ENCODE peak calls at places on chromosomes 1 and 21, in seven cellular contexts. N, L, O, U, R, I and E are unnamed samples.

GRCh38 chr1:241603626-241604337 is 36.4 kb downstream of the CHML start:
- DNase-seq in N (no peak), L (no peak), O (no peak), U (no peak), R (no peak), I (no peak), E (no peak)

GRCh38 chr1:94156226-94156625 is 35.3 kb upstream of the ABCA4 start:
- DNase-seq in N (no peak), L (no peak), O (no peak), U (no peak), R (no peak), I (no peak), E (no peak)

GRCh38 chr1:219174672-219175564 is 1.2 kb downstream of the LYPLAL1 start:
- DNase-seq in N (no peak), L (no peak), O (peak), U (peak), R (peak), I (no peak), E (peak)

GRCh38 chr1:40532844-40533424 is 1.5 kb downstream of the ZNF684 start:
- DNase-seq in N (peak), L (peak), O (peak), U (peak), R (peak), I (no peak), E (peak)

GRCh38 chr1:53087332-53088285 is 25.6 kb downstream of the PODN start:
- DNase-seq in N (no peak), L (peak), O (peak), U (peak), R (no peak), I (no peak), E (no peak)

GRCh38 chr21:22115746-22116145 is 1117.5 kb downstream of the NCAM2 start:
- DNase-seq in N (no peak), L (no peak), O (no peak), U (no peak), R (no peak), I (no peak), E (no peak)

GRCh38 chr1:201906336-201906735 is 17.6 kb downstream of the SHISA4 start:
- DNase-seq in N (no peak), L (no peak), O (no peak), U (no peak), R (no peak), I (no peak), E (no peak)

GRCh38 chr1:23178414-23178813 is 9.8 kb upstream of the LUZP1 start:
- DNase-seq in N (no peak), L (no peak), O (no peak), U (no peak), R (no peak), I (no peak), E (no peak)

GRCh38 chr1:119670898-119671297 is 22.8 kb upstream of the ZNF697 start:
- DNase-seq in N (no peak), L (no peak), O (no peak), U (no peak), R (no peak), I (no peak), E (no peak)

GRCh38 chr1:244735854-244736561 is 83.1 kb downstream of the DESI2 start:
- DNase-seq in N (no peak), L (no peak), O (no peak), U (no peak), R (no peak), I (no peak), E (no peak)

GRCh38 chr1:229196404-229197224 is 74.3 kb upstream of the RAB4A start:
- DNase-seq in N (no peak), L (no peak), O (no peak), U (no peak), R (no peak), I (peak), E (no peak)

GRCh38 chr1:12067900-12068821 is 5.1 kb downstream of the TNFRSF8 start:
- DNase-seq in N (no peak), L (no peak), O (no peak), U (peak), R (peak), I (peak), E (no peak)

GRCh38 chr1:14602131-14602530 is 3.6 kb downstream of the KAZN start:
- DNase-seq in N (no peak), L (peak), O (no peak), U (no peak), R (no peak), I (no peak), E (no peak)

GRCh38 chr1:39224295-39224829 is 19.9 kb downstream of the MACF1 start:
- DNase-seq in N (no peak), L (no peak), O (no peak), U (no peak), R (no peak), I (peak), E (no peak)

GRCh38 chr1:19461352-19461645 is 24.0 kb downstream of the CAPZB start:
- DNase-seq in N (no peak), L (no peak), O (no peak), U (no peak), R (no peak), I (no peak), E (no peak)

GRCh38 chr1:110616587-110616986 is 10.4 kb upstream of the KCNA2 start:
- DNase-seq in N (no peak), L (no peak), O (no peak), U (peak), R (no peak), I (no peak), E (no peak)

GRCh38 chr1:20233394-20233793 is 47.1 kb upstream of the PLA2G2C start:
- DNase-seq in N (peak), L (peak), O (peak), U (no peak), R (no peak), I (no peak), E (peak)

GRCh38 chr1:84027368-84027767 is 28.4 kb upstream of the TTLL7 start:
- DNase-seq in N (no peak), L (no peak), O (no peak), U (no peak), R (no peak), I (no peak), E (no peak)

GRCh38 chr1:9888886-9889285 is 21.2 kb downstream of the CTNNBIP1 start:
- DNase-seq in N (no peak), L (no peak), O (no peak), U (no peak), R (no peak), I (no peak), E (no peak)

GRCh38 chr1:2801046-2801445 is 447 bp downstream of the TTC34 start:
- DNase-seq in N (no peak), L (no peak), O (no peak), U (no peak), R (no peak), I (no peak), E (no peak)

GRCh38 chr1:235919797-235920475 is 53.2 kb upstream of the LYST start:
- DNase-seq in N (no peak), L (no peak), O (no peak), U (no peak), R (no peak), I (no peak), E (no peak)

GRCh38 chr1:96580920-96581319 is 140.7 kb upstream of the PTBP2 start:
- DNase-seq in N (no peak), L (no peak), O (no peak), U (no peak), R (no peak), I (no peak), E (no peak)

GRCh38 chr1:223670458-223671159 is 5.1 kb upstream of the CAPN8 start:
- DNase-seq in N (peak), L (peak), O (peak), U (peak), R (no peak), I (peak), E (peak)

GRCh38 chr1:223664106-223664505 is 1.4 kb downstream of the CAPN8 start:
- DNase-seq in N (no peak), L (no peak), O (no peak), U (no peak), R (no peak), I (no peak), E (no peak)

GRCh38 chr1:223667484-223668182 is 2.1 kb upstream of the CAPN8 start:
- DNase-seq in N (no peak), L (no peak), O (no peak), U (no peak), R (no peak), I (no peak), E (no peak)

GRCh38 chr1:223665592-223666312 is at the start of gene CAPN8:
- DNase-seq in N (peak), L (no peak), O (no peak), U (no peak), R (no peak), I (no peak), E (peak)

GRCh38 chr1:223669003-223669402 is 3.5 kb upstream of the CAPN8 start:
- DNase-seq in N (no peak), L (no peak), O (no peak), U (no peak), R (no peak), I (no peak), E (no peak)
- TF ChIP-seq JUND in N (no peak), L (no peak), O (no peak), U (no peak), R (no peak), I (no peak), E (no peak)

GRCh38 chr1:92016720-92017316 is 13.0 kb upstream of the EPHX4 start:
- DNase-seq in N (no peak), L (no peak), O (no peak), U (no peak), R (no peak), I (no peak), E (no peak)
- TF ChIP-seq JUND in N (no peak), L (no peak), O (no peak), U (no peak), R (no peak), I (no peak), E (no peak)

GRCh38 chr21:44564099-44564498 is 5.5 kb upstream of the KRTAP10-3 start:
- DNase-seq in N (no peak), L (no peak), O (no peak), U (no peak), R (no peak), I (no peak), E (no peak)

GRCh38 chr21:44557491-44558328 is 885 bp downstream of the KRTAP10-3 start:
- DNase-seq in N (no peak), L (no peak), O (no peak), U (no peak), R (no peak), I (peak), E (no peak)

GRCh38 chr21:44555200-44555875 is 3.3 kb downstream of the KRTAP10-3 start:
- DNase-seq in N (no peak), L (no peak), O (no peak), U (no peak), R (no peak), I (peak), E (no peak)

GRCh38 chr21:44556879-44557278 is 1.7 kb downstream of the KRTAP10-3 start:
- DNase-seq in N (no peak), L (no peak), O (no peak), U (no peak), R (no peak), I (no peak), E (no peak)

GRCh38 chr21:44558695-44559094 is at the start of gene KRTAP10-3:
- DNase-seq in N (no peak), L (no peak), O (no peak), U (no peak), R (no peak), I (no peak), E (no peak)
- TF ChIP-seq JUND in N (no peak), L (no peak), O (no peak), U (no peak), R (no peak), I (no peak), E (no peak)

DNA sequence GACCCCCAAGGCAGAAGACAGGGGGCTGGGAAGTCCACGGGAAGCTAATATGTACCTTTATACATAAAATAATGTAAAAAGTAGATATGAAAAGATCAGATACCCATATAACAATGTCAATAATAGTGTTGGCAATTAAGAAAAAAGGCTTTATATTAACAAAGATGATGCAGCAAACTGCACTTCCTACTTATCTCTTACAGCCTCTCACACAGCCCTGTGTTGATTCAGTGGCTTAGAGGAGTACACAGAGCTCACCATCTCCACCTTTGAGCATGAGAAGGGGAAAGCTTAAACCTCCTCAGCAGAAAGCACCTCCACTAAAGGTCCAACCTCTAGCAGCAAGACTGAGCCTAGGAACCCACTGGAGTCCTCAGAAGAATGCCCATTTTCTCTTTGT is 7.2 kb upstream of the VSIG8 start:
- DNase-seq in N (no peak), L (no peak), O (no peak), U (no peak), R (no peak), I (no peak), E (no peak)
- TF ChIP-seq JUND in N (no peak), L (no peak), O (no peak), U (no peak), R (no peak), I (no peak), E (no peak)

GRCh38 chr21:32389337-32390015 is 3.3 kb downstream of the URB1 start:
- DNase-seq in N (no peak), L (no peak), O (no peak), U (no peak), R (no peak), I (no peak), E (no peak)
- TF ChIP-seq JUND in N (no peak), L (no peak), O (no peak), U (no peak), R (no peak), I (no peak), E (no peak)

DNA sequence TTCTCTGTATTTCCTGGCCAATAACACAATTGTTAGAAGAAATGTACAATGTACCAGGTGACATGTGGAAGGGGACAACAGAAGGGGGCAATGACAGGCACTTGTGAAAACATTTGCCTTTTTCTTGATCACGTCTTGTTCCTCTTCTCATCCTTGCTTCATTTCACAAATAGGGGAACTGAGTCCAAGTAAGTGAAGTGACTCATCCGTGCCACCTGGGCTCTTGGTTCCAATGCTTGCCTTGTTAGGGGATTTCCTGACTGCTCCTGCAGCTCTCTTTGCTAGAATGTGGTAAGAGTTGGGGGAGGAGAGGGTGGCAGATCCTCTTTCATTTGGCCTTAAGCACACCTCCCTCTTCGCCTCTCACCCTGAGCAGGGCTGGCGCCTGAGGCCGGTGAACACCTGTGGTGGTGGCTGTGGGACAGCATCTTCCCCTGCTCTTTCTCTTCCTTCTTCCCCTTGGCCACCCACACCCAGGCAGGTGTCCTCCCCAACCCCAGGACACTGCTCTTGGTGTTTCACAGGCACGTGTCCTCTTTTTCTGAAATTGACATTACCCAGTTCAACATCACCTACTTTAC is 2.2 kb upstream of the RHEX start:
- DNase-seq in N (no peak), L (no peak), O (no peak), U (no peak), R (peak), I (no peak), E (no peak)
- TF ChIP-seq JUND in N (no peak), L (no peak), O (no peak), U (no peak), R (no peak), I (no peak), E (no peak)

GRCh38 chr1:25996966-25997758 is 701 bp downstream of the PAFAH2 start:
- DNase-seq in N (no peak), L (peak), O (peak), U (no peak), R (peak), I (no peak), E (no peak)
- TF ChIP-seq JUND in N (no peak), L (no peak), O (no peak), U (peak), R (no peak), I (no peak), E (no peak)

GRCh38 chr1:173476197-173476663 is 905 bp upstream of the PRDX6 start:
- DNase-seq in N (no peak), L (no peak), O (no peak), U (no peak), R (no peak), I (no peak), E (no peak)
- TF ChIP-seq JUND in N (no peak), L (no peak), O (no peak), U (no peak), R (no peak), I (no peak), E (no peak)

GRCh38 chr1:107549152-107549810 is 408.4 kb downstream of the NTNG1 start:
- DNase-seq in N (no peak), L (no peak), O (no peak), U (no peak), R (no peak), I (no peak), E (no peak)
- TF ChIP-seq JUND in N (no peak), L (no peak), O (no peak), U (no peak), R (no peak), I (no peak), E (no peak)

GRCh38 chr1:31234309-31234708 is 5.4 kb downstream of the NKAIN1 start:
- DNase-seq in N (no peak), L (no peak), O (no peak), U (no peak), R (no peak), I (no peak), E (no peak)

GRCh38 chr1:31232689-31233088 is 7.0 kb downstream of the NKAIN1 start:
- DNase-seq in N (no peak), L (no peak), O (no peak), U (no peak), R (no peak), I (no peak), E (no peak)

GRCh38 chr1:31228986-31229385 is 10.7 kb downstream of the NKAIN1 start:
- DNase-seq in N (no peak), L (no peak), O (no peak), U (no peak), R (no peak), I (no peak), E (peak)

GRCh38 chr1:31230378-31230777 is 9.3 kb downstream of the NKAIN1 start:
- DNase-seq in N (no peak), L (no peak), O (no peak), U (no peak), R (no peak), I (no peak), E (no peak)

DNA sequence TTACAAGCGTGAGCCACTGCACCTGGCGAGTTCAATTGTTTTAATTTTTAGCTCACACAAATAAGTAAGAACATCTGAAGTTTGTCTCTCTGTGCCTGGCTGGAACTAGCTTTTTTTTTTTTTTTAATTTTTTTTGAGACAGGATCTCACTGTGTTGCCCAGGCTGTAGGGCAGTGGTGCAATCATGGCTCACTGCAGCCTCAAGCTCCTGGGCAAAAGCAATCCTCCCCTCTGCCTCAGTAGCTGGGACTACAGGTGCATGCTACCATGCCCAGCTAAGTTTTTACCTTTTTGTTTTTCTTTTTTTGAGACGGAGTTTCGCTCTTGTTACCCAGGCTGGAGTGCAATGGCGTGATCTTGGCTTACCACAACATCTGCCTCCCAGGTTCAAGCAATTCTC is 7.9 kb downstream of the NKAIN1 start:
- DNase-seq in N (no peak), L (no peak), O (no peak), U (no peak), R (no peak), I (no peak), E (no peak)
- TF ChIP-seq JUND in N (no peak), L (no peak), O (no peak), U (no peak), R (no peak), I (no peak), E (no peak)